ENCODE peak calls at places on chromosome 12, in seven cellular contexts. K, S, A, Y, V, U and M are unnamed samples.

GRCh38 chr12:52372216-52373154 is 5.2 kb upstream of the KRT85 start:
- DNase-seq in S (peak; percentile 55), V (peak; percentile 50), Y (peak; percentile 76), K (peak; percentile 44), U (peak; percentile 57), A (peak; percentile 93), M (peak; percentile 70)

GRCh38 chr12:120961604-120962486 is 16.5 kb upstream of the HNF1A start:
- DNase-seq in U (peak; percentile 50), A (no peak), V (no peak), K (no peak), S (no peak), Y (peak; percentile 68), M (no peak)

GRCh38 chr12:119695034-119695433 is 27.1 kb downstream of the PRKAB1 start:
- DNase-seq in U (peak; percentile 33), K (no peak), V (no peak), A (peak; percentile 11), Y (peak; percentile 14), S (no peak), M (no peak)

GRCh38 chr12:117045175-117045997 is 53.8 kb downstream of the TESC start:
- DNase-seq in S (no peak), Y (no peak), A (peak; percentile 64), K (no peak), U (peak; percentile 41), V (no peak), M (no peak)

GRCh38 chr12:93638095-93638494 is 39.1 kb upstream of the CRADD start:
- DNase-seq in V (no peak), K (no peak), U (no peak), Y (no peak), A (no peak), S (no peak), M (no peak)

GRCh38 chr12:87491598-87491997 is 537.6 kb downstream of the C12orf50 start:
- DNase-seq in S (no peak), V (no peak), A (no peak), K (no peak), U (no peak), Y (no peak), M (no peak)

GRCh38 chr12:3047961-3048360 is 29.2 kb upstream of the TSPAN9 start:
- DNase-seq in V (no peak), U (no peak), Y (peak; percentile 21), K (no peak), A (no peak), S (no peak), M (peak; percentile 61)

GRCh38 chr12:54419088-54419887 is at the start of gene ITGA5:
- DNase-seq in Y (peak; percentile 69), S (peak; percentile 57), V (peak; percentile 35), K (no peak), U (peak; percentile 79), A (peak; percentile 19), M (no peak)

GRCh38 chr12:78441737-78442453 is 422.7 kb upstream of the SYT1 start:
- DNase-seq in K (no peak), Y (no peak), A (no peak), S (no peak), V (no peak), U (no peak), M (no peak)

GRCh38 chr12:27355979-27356378 is 23.3 kb downstream of the BMAL2 start:
- DNase-seq in Y (no peak), U (no peak), V (no peak), S (no peak), K (no peak), A (no peak), M (no peak)

GRCh38 chr12:779745-780734 is 27.7 kb downstream of the WNK1 start:
- DNase-seq in Y (peak; percentile 72), A (no peak), V (no peak), S (no peak), U (no peak), K (peak; percentile 51), M (no peak)

GRCh38 chr12:3097186-3097804 is 20.1 kb downstream of the TSPAN9 start:
- DNase-seq in A (peak; percentile 75), K (no peak), Y (no peak), U (peak; percentile 71), V (no peak), S (no peak), M (peak; percentile 24)

GRCh38 chr12:126286203-126286602 is 1221.0 kb downstream of the AACS start:
- DNase-seq in U (no peak), K (no peak), Y (no peak), V (no peak), S (no peak), A (no peak), M (no peak)

GRCh38 chr12:121638298-121639202 is 12.2 kb downstream of the ORAI1 start:
- DNase-seq in V (no peak), S (no peak), U (no peak), Y (no peak), A (no peak), K (no peak), M (no peak)

GRCh38 chr12:12716845-12717585 is at the start of gene CDKN1B:
- DNase-seq in A (peak; percentile 81), Y (peak; percentile 95), S (peak; percentile 83), U (peak; percentile 86), K (peak; percentile 58), V (peak; percentile 89), M (peak; percentile 82)

GRCh38 chr12:121246893-121247557 is 37.1 kb downstream of the P2RX4 start:
- DNase-seq in S (no peak), V (no peak), K (no peak), A (no peak), Y (no peak), U (no peak), M (no peak)

GRCh38 chr12:14723763-14724162 is 27.4 kb upstream of the GUCY2C start:
- DNase-seq in U (peak; percentile 33), K (no peak), A (peak; percentile 31), Y (peak; percentile 76), S (peak; percentile 63), V (peak; percentile 33), M (peak; percentile 8)